ENCODE peak calls at places on chromosomes 6 and 20, in six cellular contexts. F is HTR-8/SVneo, W is amniotic stem cell, O is left ventricle myocardium inferior, T is tibial artery, N is GF-D8. A is an unnamed sample.
A peak's percentile ranks its signal among the peaks of the same experiment; 100 is the strongest.

GRCh38 chr6:93176070-93176469 is 243.3 kb downstream of the EPHA7 start:
- DNase-seq in O (no peak), N (no peak), F (no peak), W (no peak), T (no peak), A (no peak)

GRCh38 chr6:7317538-7317937 is 4.5 kb upstream of the SSR1 start:
- DNase-seq in T (no peak), F (no peak), N (no peak), O (no peak), W (no peak), A (no peak)

GRCh38 chr6:137867685-137868509 is 838 bp downstream of the TNFAIP3 start:
- DNase-seq in W (no peak), F (no peak), O (peak; percentile 18), N (peak; percentile 3), T (peak; percentile 71), A (peak; percentile 51)

GRCh38 chr6:44496705-44497369 is 109.3 kb downstream of the CDC5L start:
- DNase-seq in T (no peak), W (no peak), F (no peak), O (no peak), N (no peak), A (no peak)

GRCh38 chr6:104526383-104526782 is 333.3 kb downstream of the HACE1 start:
- DNase-seq in W (no peak), O (no peak), N (no peak), T (no peak), F (no peak), A (no peak)

GRCh38 chr6:118100763-118101162 is 193.7 kb downstream of the SLC35F1 start:
- DNase-seq in N (no peak), W (no peak), O (no peak), F (no peak), T (no peak), A (peak; percentile 12)

GRCh38 chr6:3372184-3372846 is 84.5 kb downstream of the SLC22A23 start:
- DNase-seq in O (no peak), N (no peak), W (no peak), F (no peak), T (no peak), A (no peak)

GRCh38 chr6:166228839-166229528 is 61.3 kb upstream of the TBXT start:
- DNase-seq in F (no peak), W (no peak), T (no peak), N (no peak), O (no peak), A (no peak)

GRCh38 chr6:158026901-158027589 is 45.4 kb downstream of the SYNJ2 start:
- DNase-seq in N (no peak), F (no peak), W (no peak), O (no peak), T (peak; percentile 62), A (no peak)

GRCh38 chr6:105649192-105649591 is 246.3 kb upstream of the PREP start:
- DNase-seq in F (no peak), N (no peak), W (no peak), T (no peak), O (no peak), A (no peak)

GRCh38 chr6:106110167-106110826 is 24.2 kb downstream of the PRDM1 start:
- DNase-seq in O (no peak), W (no peak), N (no peak), T (no peak), F (no peak), A (peak; percentile 26)

GRCh38 chr6:14734416-14735340 is 511.2 kb upstream of the JARID2 start:
- DNase-seq in N (peak; percentile 75), O (no peak), W (peak; percentile 8), F (no peak), T (no peak), A (peak; percentile 100)

GRCh38 chr6:150813993-150814359 is 51.5 kb upstream of the MTHFD1L start:
- DNase-seq in F (no peak), T (no peak), W (no peak), N (no peak), O (no peak), A (peak; percentile 23)

GRCh38 chr6:43613721-43614395 is 15.2 kb downstream of the GTPBP2 start:
- DNase-seq in O (no peak), W (no peak), N (no peak), F (no peak), T (no peak), A (no peak)

GRCh38 chr6:42418739-42419138 is 33.0 kb downstream of the TRERF1 start:
- DNase-seq in F (no peak), T (no peak), W (no peak), N (no peak), O (no peak), A (no peak)

GRCh38 chr6:126919947-126920346 is 198.5 kb upstream of the RSPO3 start:
- DNase-seq in W (peak; percentile 86), F (no peak), N (no peak), T (no peak), O (no peak), A (peak; percentile 86)

GRCh38 chr6:131979515-131980337 is 28.6 kb upstream of the CCN2 start:
- DNase-seq in N (no peak), T (no peak), O (no peak), W (peak; percentile 68), F (peak; percentile 6), A (peak; percentile 86)

GRCh38 chr6:18028332-18028731 is 40.9 kb upstream of the KIF13A start:
- DNase-seq in W (no peak), O (no peak), T (no peak), F (no peak), N (no peak), A (no peak)

GRCh38 chr20:16007164-16007563 is 566.1 kb downstream of the KIF16B start:
- DNase-seq in W (no peak), F (no peak), O (no peak), N (no peak), T (no peak), A (no peak)

GRCh38 chr20:44176833-44177533 is 10.0 kb downstream of the JPH2 start:
- DNase-seq in N (no peak), O (no peak), T (peak; percentile 81), F (no peak), W (no peak), A (no peak)

GRCh38 chr20:1376453-1377270 is 16.2 kb downstream of the FKBP1A start:
- DNase-seq in N (peak; percentile 67), F (no peak), W (no peak), O (no peak), T (no peak), A (no peak)

GRCh38 chr20:63102720-63103375 is 96.1 kb upstream of the BHLHE23 start:
- DNase-seq in T (peak; percentile 56), F (peak; percentile 57), W (no peak), O (peak; percentile 39), N (peak; percentile 20), A (no peak)

GRCh38 chr6:1630771-1631217 is 21.1 kb downstream of the FOXC1 start:
- DNase-seq in T (no peak), O (no peak), W (no peak), F (peak; percentile 65), N (no peak), A (peak; percentile 89)

GRCh38 chr20:54981181-54981580 is 505.8 kb downstream of the DOK5 start:
- DNase-seq in T (no peak), F (no peak), W (no peak), O (no peak), N (no peak), A (no peak)

GRCh38 chr6:26003102-26003694 is 40.6 kb downstream of the TRIM38 start:
- DNase-seq in T (peak; percentile 77), O (no peak), N (peak; percentile 3), F (no peak), W (peak; percentile 58), A (peak; percentile 63)

GRCh38 chr6:131139599-131139998 is 4.3 kb downstream of the AKAP7 start:
- DNase-seq in T (no peak), O (no peak), W (no peak), N (no peak), F (no peak), A (no peak)

GRCh38 chr6:27078734-27079357 is 168.7 kb upstream of the PRSS16 start:
- DNase-seq in N (no peak), T (no peak), F (peak; percentile 36), W (peak; percentile 39), O (no peak), A (peak; percentile 77)

GRCh38 chr20:57900226-57900905 is 190.6 kb upstream of the PMEPA1 start:
- DNase-seq in F (no peak), W (no peak), O (no peak), N (no peak), T (no peak), A (peak; percentile 71)

GRCh38 chr6:160426146-160426545 is 78.0 kb downstream of the SLC22A3 start:
- DNase-seq in N (no peak), O (no peak), W (no peak), T (no peak), F (no peak), A (peak; percentile 14)

GRCh38 chr20:21511485-21511849 is 2.4 kb downstream of the NKX2-2 start:
- DNase-seq in T (no peak), F (no peak), W (no peak), O (no peak), N (no peak), A (no peak)

GRCh38 chr6:72250664-72251063 is 364.3 kb downstream of the RIMS1 start:
- DNase-seq in O (no peak), T (no peak), N (no peak), W (no peak), F (no peak), A (no peak)

GRCh38 chr6:159969921-159970320 is 1.0 kb downstream of the IGF2R start:
- DNase-seq in T (no peak), O (no peak), W (peak; percentile 34), N (peak; percentile 20), F (peak; percentile 69), A (peak; percentile 85)